ENCODE peak calls at places on chromosomes 11 and 22, in nine cellular contexts. U, A, W, O, S, L, X, J and M are unnamed samples.

GRCh38 chr11:76578655-76579046 is 91.9 kb downstream of the LRRC32 start:
- DNase-seq in U (no peak), A (peak; percentile 72), W (no peak), O (no peak), S (no peak), L (no peak), X (no peak), J (no peak), M (no peak)

GRCh38 chr11:9573054-9573774 is at the start of gene WEE1:
- DNase-seq in U (peak; percentile 91), A (peak; percentile 98), W (peak; percentile 99), O (peak; percentile 89), S (peak; percentile 93), L (peak; percentile 86), X (peak; percentile 97), J (peak; percentile 98), M (peak; percentile 94)

GRCh38 chr11:114197799-114198500 is 98.2 kb upstream of the NNMT start:
- DNase-seq in U (no peak), A (peak; percentile 76), W (no peak), O (no peak), S (no peak), L (no peak), X (no peak), J (no peak), M (no peak)

GRCh38 chr11:36594316-36594989 is at the start of gene IFTAP:
- DNase-seq in U (no peak), A (peak; percentile 72), W (peak; percentile 91), O (peak; percentile 67), S (no peak), L (no peak), X (peak; percentile 92), J (peak; percentile 91), M (peak; percentile 13)

GRCh38 chr11:133413726-133414125 is 118.6 kb downstream of the OPCML start:
- DNase-seq in U (no peak), A (no peak), W (no peak), O (no peak), S (no peak), L (no peak), X (no peak), J (no peak), M (no peak)

GRCh38 chr11:118699508-118700220 is 20.2 kb upstream of the TREH start:
- DNase-seq in U (peak; percentile 55), A (no peak), W (no peak), O (no peak), S (no peak), L (no peak), X (no peak), J (no peak), M (no peak)

GRCh38 chr11:60422609-60423008 is 6.8 kb upstream of the MS4A5 start:
- DNase-seq in U (no peak), A (no peak), W (no peak), O (no peak), S (no peak), L (no peak), X (no peak), J (no peak), M (no peak)

GRCh38 chr22:46830841-46831240 is 68.4 kb downstream of the TBC1D22A start:
- DNase-seq in U (no peak), A (no peak), W (peak; percentile 72), O (no peak), S (no peak), L (no peak), X (no peak), J (no peak), M (no peak)

GRCh38 chr11:110356769-110357671 is 60.6 kb upstream of the RDX start:
- DNase-seq in U (no peak), A (no peak), W (peak; percentile 67), O (no peak), S (no peak), L (no peak), X (no peak), J (no peak), M (no peak)

GRCh38 chr22:46107753-46108563 is 42.4 kb upstream of the PPARA start:
- DNase-seq in U (no peak), A (no peak), W (no peak), O (no peak), S (no peak), L (no peak), X (no peak), J (no peak), M (no peak)

GRCh38 chr11:93738647-93739081 is 2.6 kb downstream of the TAF1D start:
- DNase-seq in U (no peak), A (no peak), W (peak; percentile 42), O (no peak), S (no peak), L (no peak), X (no peak), J (no peak), M (no peak)

GRCh38 chr11:2208691-2209369 is 37.2 kb upstream of the TH start:
- DNase-seq in U (no peak), A (peak; percentile 52), W (peak; percentile 18), O (no peak), S (no peak), L (no peak), X (peak; percentile 49), J (no peak), M (no peak)

GRCh38 chr11:63737718-63738117 is 30.9 kb downstream of the ZFTA start:
- DNase-seq in U (no peak), A (no peak), W (no peak), O (no peak), S (no peak), L (no peak), X (no peak), J (no peak), M (no peak)

GRCh38 chr11:69096473-69096872 is 47.7 kb downstream of the TPCN2 start:
- DNase-seq in U (no peak), A (no peak), W (no peak), O (no peak), S (no peak), L (no peak), X (no peak), J (no peak), M (no peak)

GRCh38 chr22:29112102-29112501 is 39.3 kb downstream of the KREMEN1 start:
- DNase-seq in U (no peak), A (no peak), W (no peak), O (no peak), S (no peak), L (no peak), X (no peak), J (no peak), M (no peak)

GRCh38 chr11:78226684-78227680 is 38.3 kb downstream of the USP35 start:
- DNase-seq in U (no peak), A (no peak), W (no peak), O (no peak), S (no peak), L (no peak), X (no peak), J (no peak), M (no peak)

GRCh38 chr11:66438009-66438503 is 592 bp downstream of the MRPL11 start:
- DNase-seq in U (no peak), A (no peak), W (no peak), O (no peak), S (no peak), L (no peak), X (no peak), J (no peak), M (no peak)

GRCh38 chr11:1102996-1103395 is 28.3 kb downstream of the MUC2 start:
- DNase-seq in U (no peak), A (peak; percentile 42), W (no peak), O (no peak), S (no peak), L (no peak), X (no peak), J (no peak), M (no peak)

GRCh38 chr11:34292546-34292945 is 65.3 kb downstream of the ABTB2 start:
- DNase-seq in U (no peak), A (no peak), W (no peak), O (no peak), S (no peak), L (no peak), X (no peak), J (no peak), M (no peak)

GRCh38 chr11:2521681-2522630 is 77.1 kb downstream of the KCNQ1 start:
- DNase-seq in U (no peak), A (peak; percentile 18), W (no peak), O (no peak), S (no peak), L (no peak), X (no peak), J (no peak), M (no peak)

GRCh38 chr11:11227686-11228085 is 125.4 kb downstream of the CSNK2A3 start:
- DNase-seq in U (no peak), A (no peak), W (no peak), O (no peak), S (no peak), L (no peak), X (no peak), J (no peak), M (no peak)

GRCh38 chr22:38273135-38273761 is 438 bp upstream of the TMEM184B start:
- DNase-seq in U (no peak), A (no peak), W (no peak), O (no peak), S (no peak), L (no peak), X (no peak), J (no peak), M (no peak)

GRCh38 chr22:45302047-45302446 is 7.7 kb upstream of the FAM118A start:
- DNase-seq in U (no peak), A (no peak), W (peak; percentile 78), O (no peak), S (no peak), L (no peak), X (peak; percentile 74), J (no peak), M (no peak)

GRCh38 chr11:75667831-75668507 is 869 bp downstream of the MAP6 start:
- DNase-seq in U (no peak), A (peak; percentile 77), W (peak; percentile 66), O (no peak), S (no peak), L (no peak), X (peak; percentile 28), J (peak; percentile 23), M (no peak)

GRCh38 chr22:50524664-50525103 is 714 bp downstream of the SCO2 start:
- DNase-seq in U (no peak), A (no peak), W (no peak), O (no peak), S (no peak), L (no peak), X (no peak), J (no peak), M (no peak)

GRCh38 chr11:109039611-109040010 is 374.7 kb downstream of the DDX10 start:
- DNase-seq in U (no peak), A (no peak), W (no peak), O (no peak), S (no peak), L (no peak), X (no peak), J (no peak), M (no peak)

GRCh38 chr22:42404266-42404665 is 27.9 kb downstream of the NFAM1 start:
- DNase-seq in U (no peak), A (peak; percentile 14), W (no peak), O (no peak), S (no peak), L (no peak), X (no peak), J (no peak), M (no peak)

GRCh38 chr22:27883656-27884350 is 35.3 kb downstream of the PITPNB start:
- DNase-seq in U (no peak), A (no peak), W (no peak), O (no peak), S (no peak), L (no peak), X (no peak), J (no peak), M (no peak)

GRCh38 chr11:61967924-61968757 is 707 bp upstream of the FTH1 start:
- DNase-seq in U (no peak), A (peak; percentile 83), W (peak; percentile 50), O (no peak), S (no peak), L (no peak), X (peak; percentile 58), J (no peak), M (no peak)

GRCh38 chr11:70862093-70862492 is 390.3 kb downstream of the SHANK2 start:
- DNase-seq in U (no peak), A (no peak), W (no peak), O (no peak), S (no peak), L (no peak), X (peak; percentile 90), J (no peak), M (no peak)

GRCh38 chr11:124873980-124874379 is 8.7 kb downstream of the ROBO3 start:
- DNase-seq in U (no peak), A (no peak), W (no peak), O (peak; percentile 30), S (no peak), L (no peak), X (no peak), J (no peak), M (no peak)